ENCODE peak calls at places on chromosome 21, in seven cellular contexts. T is mucosa of descending colon; Y is fibroblast of lung; X is suprapubic skin; O is Peyer's patch; B is kidney; Z is CD8-positive, alpha-beta memory T cell. M is an unnamed sample. For H3K9me3 and H3K4me1, the result is how much of the 10 kb centered on the place peaks cover.

GRCh38 chr21:37370152-37371040 is 3.8 kb downstream of the DYRK1A start:
- DNase-seq in T (no peak), Y (peak), X (no peak), O (no peak), B (no peak), Z (no peak), M (no peak)

GRCh38 chr21:17406202-17406601 is 106.6 kb upstream of the CXADR start:
- DNase-seq in T (no peak), Y (no peak), X (no peak), O (no peak), B (no peak), Z (no peak), M (no peak)

GRCh38 chr21:37514038-37514665 is 147.6 kb downstream of the DYRK1A start:
- DNase-seq in T (no peak), Y (no peak), X (no peak), O (no peak), B (no peak), Z (no peak), M (no peak)

GRCh38 chr21:31446206-31446900 is 102.3 kb upstream of the TIAM1 start:
- DNase-seq in T (no peak), Y (no peak), X (no peak), O (no peak), B (no peak), Z (no peak), M (no peak)

GRCh38 chr21:38768385-38769071 is 37.2 kb upstream of the ETS2 start:
- DNase-seq in T (no peak), Y (peak), X (no peak), O (no peak), B (no peak), Z (no peak), M (no peak)

GRCh38 chr21:28447453-28447852 is 545.2 kb downstream of the LTN1 start:
- DNase-seq in T (no peak), Y (no peak), X (no peak), O (no peak), B (no peak), Z (no peak), M (no peak)

GRCh38 chr21:41672543-41672915 is 94.3 kb downstream of the RIPK4 start:
- DNase-seq in T (no peak), Y (no peak), X (no peak), O (no peak), B (no peak), Z (no peak), M (no peak)

GRCh38 chr21:41446571-41446970 is 20.5 kb downstream of the MX1 start:
- DNase-seq in T (no peak), Y (no peak), X (no peak), O (no peak), B (no peak), Z (no peak), M (no peak)

GRCh38 chr21:42337276-42337675 is 13.5 kb downstream of the TFF2 start:
- DNase-seq in T (no peak), Y (no peak), X (no peak), O (no peak), B (no peak), Z (no peak), M (no peak)

GRCh38 chr21:27649746-27650145 is 682.9 kb upstream of the ADAMTS5 start:
- DNase-seq in T (no peak), Y (no peak), X (no peak), O (no peak), B (no peak), Z (no peak), M (no peak)

DNA sequence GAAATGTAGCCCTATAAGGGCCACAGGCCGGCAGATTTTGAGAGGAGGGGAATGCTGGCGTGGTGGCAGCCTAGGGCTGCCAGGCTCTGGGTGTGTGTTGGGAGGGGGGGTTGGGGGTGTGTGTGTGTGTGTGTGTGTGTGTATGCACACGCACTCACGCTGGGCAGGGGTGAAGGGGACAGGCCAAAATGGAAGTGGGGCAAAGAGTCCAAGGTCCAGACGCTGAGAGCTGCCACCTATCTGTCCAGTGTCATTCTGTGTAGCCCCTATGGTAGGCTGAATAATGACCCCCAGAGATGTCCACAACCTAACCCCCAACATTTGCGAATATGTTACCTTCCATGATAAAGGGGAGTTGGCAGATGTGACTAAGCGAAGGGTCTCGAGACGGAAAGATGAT is 10.6 kb upstream of the IFNGR2 start:
- DNase-seq in T (no peak), Y (no peak), X (no peak), O (no peak), B (peak), Z (no peak), M (no peak)
- H3K9me3 ChIP-seq in T (under half), Y (under half), X (under half), O (under half), B (under half), Z (under half), M (under half)

GRCh38 chr21:43733060-43733459 is 14.1 kb downstream of the PDXK start:
- DNase-seq in T (no peak), Y (no peak), X (no peak), O (no peak), B (no peak), Z (no peak), M (no peak)
- H3K4me1 ChIP-seq in T (under half), Y (under half), X (half or more), O (under half), B (half or more), Z (under half), M (half or more)

GRCh38 chr21:23531444-23531843 is 2075.8 kb downstream of the MRPL39 start:
- DNase-seq in T (no peak), Y (no peak), X (no peak), O (no peak), B (no peak), Z (no peak), M (no peak)

DNA sequence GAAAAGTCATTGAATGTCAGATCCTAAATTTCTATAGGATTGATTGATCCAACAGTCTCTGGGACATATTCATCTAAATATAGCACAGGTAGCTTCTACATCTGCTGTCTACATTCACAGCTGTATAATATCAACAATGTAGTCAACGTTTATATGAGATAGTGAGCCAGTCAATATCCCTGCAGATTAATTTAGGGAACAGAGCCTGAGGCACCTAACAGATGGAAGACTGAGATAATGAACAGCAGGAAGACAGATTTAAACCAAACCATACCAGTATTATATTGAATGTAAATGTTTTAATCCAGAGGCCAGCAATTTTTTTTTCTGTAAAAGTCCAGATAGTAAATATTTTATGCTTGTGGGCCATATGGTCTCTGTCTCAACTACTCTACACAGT is 2072.4 kb downstream of the MRPL39 start:
- DNase-seq in T (no peak), Y (no peak), X (no peak), O (no peak), B (no peak), Z (no peak), M (no peak)
- H3K9me3 ChIP-seq in T (half or more), Y (under half), X (under half), O (under half), B (under half), Z (under half), M (under half)

GRCh38 chr21:45873418-45873817 is 108.2 kb upstream of the COL6A1 start:
- DNase-seq in T (no peak), Y (no peak), X (no peak), O (no peak), B (peak), Z (no peak), M (no peak)
- H3K4me1 ChIP-seq in T (under half), Y (under half), X (under half), O (under half), B (under half), Z (under half), M (under half)

M was measured in upper lobe of right lung.